ENCODE peak calls at places on chromosomes 2 and 18, in four cellular contexts. W is suprapubic skin; Y is CD8-positive, alpha-beta T cell; I is adrenal gland. R is an unnamed sample.

GRCh38 chr2:20355131-20355530 is 4.5 kb upstream of the PUM2 start:
- DNase-seq in W (no peak), Y (no peak), I (peak; percentile 85), R (no peak)

GRCh38 chr18:79586436-79587297 is 92.9 kb upstream of the CTDP1 start:
- DNase-seq in W (no peak), Y (no peak), I (no peak), R (no peak)

GRCh38 chr2:110876167-110876999 is 144.0 kb downstream of the ACOXL start:
- DNase-seq in W (no peak), Y (no peak), I (no peak), R (no peak)

GRCh38 chr2:164205347-164205746 is 415.9 kb downstream of the GRB14 start:
- DNase-seq in W (no peak), Y (no peak), I (no peak), R (no peak)

GRCh38 chr2:99850076-99850710 is 292.2 kb downstream of the AFF3 start:
- DNase-seq in W (no peak), Y (no peak), I (no peak), R (no peak)

GRCh38 chr2:207558106-207558505 is 28.3 kb downstream of the CREB1 start:
- DNase-seq in W (no peak), Y (no peak), I (no peak), R (no peak)

GRCh38 chr18:28903366-28903765 is 726.4 kb upstream of the CDH2 start:
- DNase-seq in W (no peak), Y (no peak), I (no peak), R (no peak)

GRCh38 chr2:223041527-223042109 is 10.4 kb upstream of the KCNE4 start:
- DNase-seq in W (peak; percentile 89), Y (no peak), I (peak; percentile 63), R (no peak)

GRCh38 chr2:164054651-164055050 is 318.8 kb upstream of the FIGN start:
- DNase-seq in W (no peak), Y (no peak), I (no peak), R (no peak)

GRCh38 chr18:24176727-24177416 is 38.0 kb downstream of the CABYR start:
- DNase-seq in W (no peak), Y (peak; percentile 47), I (peak; percentile 56), R (no peak)

GRCh38 chr18:31042391-31043181 is at the start of gene DSC3:
- DNase-seq in W (peak; percentile 81), Y (no peak), I (no peak), R (no peak)

GRCh38 chr18:60232541-60232940 is 140.0 kb downstream of the MC4R start:
- DNase-seq in W (no peak), Y (no peak), I (no peak), R (no peak)

GRCh38 chr2:100470898-100471514 is 724 bp downstream of the NMS start:
- DNase-seq in W (no peak), Y (no peak), I (peak; percentile 15), R (no peak)

GRCh38 chr2:156466739-156467405 is 30.7 kb downstream of the GPD2 start:
- DNase-seq in W (no peak), Y (no peak), I (peak; percentile 74), R (no peak)

GRCh38 chr2:112465373-112465772 is 16.6 kb upstream of the TTL start:
- DNase-seq in W (no peak), Y (no peak), I (no peak), R (no peak)
- H3K27ac ChIP-seq in W (no peak overlapping the region), Y (no peak overlapping the region), I (no peak overlapping the region), R (no peak overlapping the region)

GRCh38 chr2:180336550-180336949 is 329.5 kb upstream of the CWC22 start:
- DNase-seq in W (no peak), Y (no peak), I (no peak), R (no peak)
- H3K9me3 ChIP-seq in W (peaks cover 14% of the 10 kb centered on the region), Y (no peaks in the 10 kb centered on the region), I (no peaks in the 10 kb centered on the region), R (peaks cover 18% of the 10 kb centered on the region)

GRCh38 chr18:1806884-1807615 is 764.3 kb downstream of the METTL4 start:
- DNase-seq in W (no peak), Y (no peak), I (no peak), R (no peak)

GRCh38 chr18:1805526-1805925 is 765.8 kb downstream of the METTL4 start:
- DNase-seq in W (no peak), Y (no peak), I (no peak), R (no peak)

DNA sequence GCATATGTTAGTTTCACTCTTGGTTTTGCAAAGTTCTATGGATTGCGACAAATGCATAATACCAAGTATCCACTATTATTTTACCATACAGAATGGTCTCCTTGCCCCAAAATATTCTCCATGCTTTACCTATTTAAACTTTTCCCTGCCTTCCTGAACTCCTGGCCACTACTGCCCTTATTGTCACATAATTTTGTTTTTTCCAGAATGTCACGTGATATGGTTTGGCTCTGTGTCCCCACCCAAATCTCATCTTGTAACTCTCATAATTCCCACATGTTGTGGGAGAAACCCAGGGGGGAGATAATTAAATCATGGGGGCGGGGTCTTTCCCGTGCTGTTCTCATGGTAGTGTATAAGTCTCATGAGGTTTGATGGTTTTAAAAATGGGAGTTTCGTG is 760.0 kb downstream of the METTL4 start:
- DNase-seq in W (no peak), Y (no peak), I (no peak), R (no peak)
- H3K27ac ChIP-seq in W (no peak overlapping the region), Y (no peak overlapping the region), I (no peak overlapping the region), R (no peak overlapping the region)

GRCh38 chr2:152710713-152711112 is 6.5 kb downstream of the PRPF40A start:
- DNase-seq in W (no peak), Y (no peak), I (no peak), R (no peak)
- H3K9me3 ChIP-seq in W (no peaks in the 10 kb centered on the region), Y (no peaks in the 10 kb centered on the region), I (no peaks in the 10 kb centered on the region), R (no peaks in the 10 kb centered on the region)

DNA sequence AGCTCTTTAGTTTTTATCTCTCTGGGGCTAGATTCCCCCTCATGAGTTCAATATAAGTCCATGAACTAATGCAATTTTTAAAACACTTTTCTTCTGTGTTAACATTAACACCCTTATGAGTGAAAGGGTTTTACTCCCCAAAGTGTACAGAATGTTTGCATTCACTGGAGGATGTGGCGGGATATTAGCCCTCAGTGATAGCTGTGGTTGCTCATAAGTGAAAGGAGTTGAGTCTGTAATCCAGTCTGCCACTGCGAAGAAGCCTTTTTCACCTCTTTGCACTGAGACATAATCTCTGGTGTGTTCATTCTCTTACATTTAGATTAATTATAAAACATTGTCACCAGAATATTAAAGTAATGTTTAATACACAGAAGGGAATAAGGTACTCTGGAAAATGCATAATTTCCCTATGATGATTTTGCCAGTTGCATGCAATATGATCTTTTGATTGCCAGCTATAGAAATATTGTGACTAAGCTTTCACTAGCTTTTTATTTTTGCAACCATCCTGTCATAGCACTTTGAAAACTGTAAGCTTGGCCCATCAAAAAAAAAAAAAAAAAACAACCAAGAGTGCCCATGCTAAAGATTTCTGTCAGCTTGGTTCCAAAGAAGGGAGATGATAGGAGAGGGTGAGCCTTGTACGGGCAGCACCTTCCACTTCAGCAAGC is 113.2 kb downstream of the BCL11A start:
- DNase-seq in W (no peak), Y (no peak), I (no peak), R (no peak)
- H3K27ac ChIP-seq in W (no peak overlapping the region), Y (no peak overlapping the region), I (no peak overlapping the region), R (no peak overlapping the region)

GRCh38 chr2:160635488-160635887 is 141.9 kb upstream of the RBMS1 start:
- DNase-seq in W (no peak), Y (no peak), I (peak; percentile 13), R (no peak)
- H3K9me3 ChIP-seq in W (no peaks in the 10 kb centered on the region), Y (peaks cover 8% of the 10 kb centered on the region), I (no peaks in the 10 kb centered on the region), R (peaks cover 11% of the 10 kb centered on the region)

GRCh38 chr18:13229021-13229671 is 10.6 kb downstream of the LDLRAD4 start:
- DNase-seq in W (no peak), Y (no peak), I (peak; percentile 79), R (no peak)
- H3K27ac ChIP-seq in W (no peak overlapping the region), Y (no peak overlapping the region), I (peak overlapping the region; percentile 71), R (no peak overlapping the region)

GRCh38 chr18:11033503-11033902 is 115.9 kb downstream of the PIEZO2 start:
- DNase-seq in W (no peak), Y (no peak), I (no peak), R (no peak)
- H3K9me3 ChIP-seq in W (no peaks in the 10 kb centered on the region), Y (no peaks in the 10 kb centered on the region), I (no peaks in the 10 kb centered on the region), R (no peaks in the 10 kb centered on the region)